ENCODE peak calls at places on chromosomes 12 and 14, in ten cellular contexts. One of them, this sample, is unnamed.

GRCh38 chr14:76462330-76462729 is 86.4 kb downstream of the ESRRB start:
- DNase-seq in omental fat pad: no peak
- DNase-seq in effector memory CD8-positive, alpha-beta T cell: no peak
- DNase-seq in putamen: no peak
- DNase-seq in left kidney: no peak
- DNase-seq in occipital lobe: no peak
- DNase-seq in small intestine: no peak
- DNase-seq in HT1080: no peak
- DNase-seq in stimulated activated naive CD4-positive, alpha-beta T cell treated with Interleukin-2 at 50 U/mL for 16 hours: no peak
- DNase-seq in Right ventricle myocardium superior: no peak
- DNase-seq in this sample: no peak

GRCh38 chr14:90439874-90440442 is 43.1 kb downstream of the CALM1 start:
- DNase-seq in left kidney: no peak
- DNase-seq in small intestine: no peak
- DNase-seq in stimulated activated naive CD4-positive, alpha-beta T cell treated with Interleukin-2 at 50 U/mL for 16 hours: no peak
- DNase-seq in omental fat pad: no peak
- DNase-seq in Right ventricle myocardium superior: no peak
- DNase-seq in effector memory CD8-positive, alpha-beta T cell: no peak
- DNase-seq in putamen: no peak
- DNase-seq in occipital lobe: no peak
- DNase-seq in HT1080: no peak
- DNase-seq in this sample: no peak

GRCh38 chr14:91257328-91258020 is 13.0 kb upstream of the GPR68 start:
- DNase-seq in occipital lobe: no peak
- DNase-seq in small intestine: no peak
- DNase-seq in omental fat pad: no peak
- DNase-seq in putamen: no peak
- DNase-seq in HT1080: no peak
- DNase-seq in Right ventricle myocardium superior: no peak
- DNase-seq in stimulated activated naive CD4-positive, alpha-beta T cell treated with Interleukin-2 at 50 U/mL for 16 hours: no peak
- DNase-seq in effector memory CD8-positive, alpha-beta T cell: no peak
- DNase-seq in left kidney: peak
- DNase-seq in this sample: no peak

GRCh38 chr14:45201908-45202307 is 51.1 kb downstream of the MIS18BP1 start:
- DNase-seq in effector memory CD8-positive, alpha-beta T cell: no peak
- DNase-seq in omental fat pad: no peak
- DNase-seq in putamen: no peak
- DNase-seq in Right ventricle myocardium superior: no peak
- DNase-seq in occipital lobe: no peak
- DNase-seq in HT1080: no peak
- DNase-seq in left kidney: peak
- DNase-seq in stimulated activated naive CD4-positive, alpha-beta T cell treated with Interleukin-2 at 50 U/mL for 16 hours: peak
- DNase-seq in small intestine: peak
- DNase-seq in this sample: no peak

GRCh38 chr14:84420236-84420635 is 1109.7 kb upstream of the FLRT2 start:
- DNase-seq in occipital lobe: no peak
- DNase-seq in small intestine: no peak
- DNase-seq in putamen: no peak
- DNase-seq in Right ventricle myocardium superior: no peak
- DNase-seq in omental fat pad: no peak
- DNase-seq in HT1080: no peak
- DNase-seq in stimulated activated naive CD4-positive, alpha-beta T cell treated with Interleukin-2 at 50 U/mL for 16 hours: no peak
- DNase-seq in effector memory CD8-positive, alpha-beta T cell: no peak
- DNase-seq in left kidney: no peak
- DNase-seq in this sample: no peak

GRCh38 chr14:34742509-34743115 is 28.2 kb upstream of the CFL2 start:
- DNase-seq in stimulated activated naive CD4-positive, alpha-beta T cell treated with Interleukin-2 at 50 U/mL for 16 hours: no peak
- DNase-seq in HT1080: no peak
- DNase-seq in Right ventricle myocardium superior: no peak
- DNase-seq in omental fat pad: no peak
- DNase-seq in occipital lobe: no peak
- DNase-seq in effector memory CD8-positive, alpha-beta T cell: no peak
- DNase-seq in left kidney: no peak
- DNase-seq in putamen: no peak
- DNase-seq in small intestine: no peak
- DNase-seq in this sample: no peak

GRCh38 chr12:34396861-34397590 is 374.7 kb downstream of the ALG10 start:
- DNase-seq in omental fat pad: no peak
- DNase-seq in Right ventricle myocardium superior: peak
- DNase-seq in small intestine: no peak
- DNase-seq in left kidney: no peak
- DNase-seq in stimulated activated naive CD4-positive, alpha-beta T cell treated with Interleukin-2 at 50 U/mL for 16 hours: no peak
- DNase-seq in effector memory CD8-positive, alpha-beta T cell: no peak
- DNase-seq in putamen: no peak
- DNase-seq in HT1080: no peak
- DNase-seq in occipital lobe: no peak
- DNase-seq in this sample: peak

GRCh38 chr14:20632448-20632830 is 9.1 kb downstream of the OR6S1 start:
- DNase-seq in stimulated activated naive CD4-positive, alpha-beta T cell treated with Interleukin-2 at 50 U/mL for 16 hours: no peak
- DNase-seq in HT1080: no peak
- DNase-seq in Right ventricle myocardium superior: no peak
- DNase-seq in small intestine: no peak
- DNase-seq in putamen: no peak
- DNase-seq in left kidney: no peak
- DNase-seq in omental fat pad: no peak
- DNase-seq in effector memory CD8-positive, alpha-beta T cell: no peak
- DNase-seq in occipital lobe: no peak
- DNase-seq in this sample: no peak

GRCh38 chr12:110317921-110318320 is 36.9 kb downstream of the ATP2A2 start:
- DNase-seq in HT1080: no peak
- DNase-seq in putamen: no peak
- DNase-seq in omental fat pad: no peak
- DNase-seq in small intestine: no peak
- DNase-seq in Right ventricle myocardium superior: no peak
- DNase-seq in stimulated activated naive CD4-positive, alpha-beta T cell treated with Interleukin-2 at 50 U/mL for 16 hours: no peak
- DNase-seq in left kidney: no peak
- DNase-seq in occipital lobe: no peak
- DNase-seq in effector memory CD8-positive, alpha-beta T cell: no peak
- DNase-seq in this sample: no peak

GRCh38 chr12:55847033-55847432 is 4.3 kb upstream of the MMP19 start:
- DNase-seq in putamen: no peak
- DNase-seq in Right ventricle myocardium superior: no peak
- DNase-seq in small intestine: no peak
- DNase-seq in occipital lobe: no peak
- DNase-seq in HT1080: peak
- DNase-seq in stimulated activated naive CD4-positive, alpha-beta T cell treated with Interleukin-2 at 50 U/mL for 16 hours: no peak
- DNase-seq in omental fat pad: peak
- DNase-seq in effector memory CD8-positive, alpha-beta T cell: no peak
- DNase-seq in left kidney: no peak
- DNase-seq in this sample: peak

GRCh38 chr12:107775093-107775721 is 703 bp downstream of the ASCL4 start:
- DNase-seq in omental fat pad: no peak
- DNase-seq in putamen: no peak
- DNase-seq in HT1080: no peak
- DNase-seq in stimulated activated naive CD4-positive, alpha-beta T cell treated with Interleukin-2 at 50 U/mL for 16 hours: no peak
- DNase-seq in left kidney: peak
- DNase-seq in Right ventricle myocardium superior: peak
- DNase-seq in effector memory CD8-positive, alpha-beta T cell: no peak
- DNase-seq in small intestine: no peak
- DNase-seq in occipital lobe: no peak
- DNase-seq in this sample: no peak

GRCh38 chr14:92586966-92587365 is 73.4 kb downstream of the RIN3 start:
- DNase-seq in stimulated activated naive CD4-positive, alpha-beta T cell treated with Interleukin-2 at 50 U/mL for 16 hours: no peak
- DNase-seq in Right ventricle myocardium superior: no peak
- DNase-seq in HT1080: no peak
- DNase-seq in putamen: no peak
- DNase-seq in omental fat pad: no peak
- DNase-seq in left kidney: no peak
- DNase-seq in small intestine: no peak
- DNase-seq in effector memory CD8-positive, alpha-beta T cell: no peak
- DNase-seq in occipital lobe: no peak
- DNase-seq in this sample: no peak

GRCh38 chr14:99671230-99672224 is 12.6 kb upstream of the CYP46A1 start:
- DNase-seq in omental fat pad: no peak
- DNase-seq in Right ventricle myocardium superior: no peak
- DNase-seq in small intestine: peak
- DNase-seq in effector memory CD8-positive, alpha-beta T cell: no peak
- DNase-seq in HT1080: no peak
- DNase-seq in occipital lobe: no peak
- DNase-seq in putamen: peak
- DNase-seq in left kidney: no peak
- DNase-seq in stimulated activated naive CD4-positive, alpha-beta T cell treated with Interleukin-2 at 50 U/mL for 16 hours: no peak
- DNase-seq in this sample: peak

GRCh38 chr14:104424406-104425072 is 155.0 kb upstream of the C14orf180 start:
- DNase-seq in left kidney: peak
- DNase-seq in putamen: peak
- DNase-seq in HT1080: no peak
- DNase-seq in occipital lobe: peak
- DNase-seq in omental fat pad: peak
- DNase-seq in stimulated activated naive CD4-positive, alpha-beta T cell treated with Interleukin-2 at 50 U/mL for 16 hours: no peak
- DNase-seq in Right ventricle myocardium superior: peak
- DNase-seq in small intestine: no peak
- DNase-seq in effector memory CD8-positive, alpha-beta T cell: no peak
- DNase-seq in this sample: no peak

GRCh38 chr12:5047094-5047493 is 3.4 kb downstream of the KCNA5 start:
- DNase-seq in small intestine: no peak
- DNase-seq in left kidney: no peak
- DNase-seq in omental fat pad: no peak
- DNase-seq in Right ventricle myocardium superior: no peak
- DNase-seq in HT1080: no peak
- DNase-seq in putamen: no peak
- DNase-seq in stimulated activated naive CD4-positive, alpha-beta T cell treated with Interleukin-2 at 50 U/mL for 16 hours: no peak
- DNase-seq in effector memory CD8-positive, alpha-beta T cell: no peak
- DNase-seq in occipital lobe: no peak
- DNase-seq in this sample: no peak

GRCh38 chr14:67883717-67884116 is 64.1 kb downstream of the RAD51B start:
- DNase-seq in effector memory CD8-positive, alpha-beta T cell: no peak
- DNase-seq in occipital lobe: no peak
- DNase-seq in left kidney: no peak
- DNase-seq in small intestine: no peak
- DNase-seq in putamen: no peak
- DNase-seq in omental fat pad: no peak
- DNase-seq in HT1080: peak
- DNase-seq in Right ventricle myocardium superior: no peak
- DNase-seq in stimulated activated naive CD4-positive, alpha-beta T cell treated with Interleukin-2 at 50 U/mL for 16 hours: no peak
- DNase-seq in this sample: no peak

GRCh38 chr12:1576410-1577240 is 17.8 kb downstream of the FBXL14 start:
- DNase-seq in HT1080: no peak
- DNase-seq in effector memory CD8-positive, alpha-beta T cell: no peak
- DNase-seq in Right ventricle myocardium superior: peak
- DNase-seq in stimulated activated naive CD4-positive, alpha-beta T cell treated with Interleukin-2 at 50 U/mL for 16 hours: no peak
- DNase-seq in omental fat pad: no peak
- DNase-seq in left kidney: peak
- DNase-seq in putamen: no peak
- DNase-seq in occipital lobe: no peak
- DNase-seq in small intestine: peak
- DNase-seq in this sample: no peak

GRCh38 chr14:73003688-73004087 is 23.2 kb downstream of the ZFYVE1 start:
- DNase-seq in omental fat pad: no peak
- DNase-seq in small intestine: no peak
- DNase-seq in HT1080: no peak
- DNase-seq in effector memory CD8-positive, alpha-beta T cell: no peak
- DNase-seq in Right ventricle myocardium superior: no peak
- DNase-seq in occipital lobe: no peak
- DNase-seq in stimulated activated naive CD4-positive, alpha-beta T cell treated with Interleukin-2 at 50 U/mL for 16 hours: no peak
- DNase-seq in putamen: no peak
- DNase-seq in left kidney: no peak
- DNase-seq in this sample: no peak